ENCODE peak calls at places on chromosomes 5 and 9, in seven cellular contexts. T is GM13977, A is head of caudate nucleus, X is NCI-H187, N is substantia nigra, P is amygdala, D is naive B cell. K is an unnamed sample.

GRCh38 chr5:191036-191948 is at the start of gene LRRC14B:
- DNase-seq in A (peak; percentile 20), N (peak; percentile 35), T (peak; percentile 64), X (no peak), D (peak; percentile 9), P (peak; percentile 53), K (no peak)

GRCh38 chr5:142883025-142883424 is 112.8 kb downstream of the ARHGAP26 start:
- DNase-seq in T (no peak), P (no peak), X (no peak), D (no peak), A (no peak), N (no peak), K (no peak)

GRCh38 chr5:54793612-54794436 is 191.6 kb downstream of the ESM1 start:
- DNase-seq in D (no peak), P (no peak), T (no peak), A (no peak), X (no peak), N (no peak), K (no peak)

GRCh38 chr9:16708638-16709435 is 161.6 kb downstream of the BNC2 start:
- DNase-seq in D (no peak), T (no peak), P (no peak), A (no peak), N (no peak), X (no peak), K (no peak)

GRCh38 chr9:137281345-137282116 is 4.0 kb downstream of the TOR4A start:
- DNase-seq in X (no peak), T (no peak), D (no peak), N (no peak), P (no peak), A (no peak), K (no peak)

GRCh38 chr9:74770508-74771261 is 117.0 kb downstream of the TRPM6 start:
- DNase-seq in X (no peak), P (no peak), N (no peak), A (no peak), T (peak; percentile 27), D (peak; percentile 11), K (no peak)

GRCh38 chr9:134178781-134179551 is 14.6 kb upstream of the RNU6ATAC start:
- DNase-seq in P (no peak), A (no peak), N (no peak), T (no peak), X (no peak), D (no peak), K (no peak)

GRCh38 chr5:37133939-37134338 is 115.2 kb downstream of the CPLANE1 start:
- DNase-seq in X (no peak), P (no peak), D (no peak), T (no peak), A (no peak), N (no peak), K (no peak)

GRCh38 chr5:10250804-10251276 is 760 bp downstream of the CCT5 start:
- DNase-seq in X (no peak), T (peak; percentile 42), P (no peak), N (no peak), D (no peak), A (no peak), K (no peak)

GRCh38 chr9:83119873-83120272 is 56.9 kb upstream of the RASEF start:
- DNase-seq in A (no peak), T (no peak), N (no peak), D (no peak), X (no peak), P (no peak), K (no peak)

GRCh38 chr9:129221233-129221632 is 43.2 kb upstream of the IER5L start:
- DNase-seq in P (no peak), A (no peak), X (no peak), D (no peak), T (peak; percentile 48), N (no peak), K (no peak)

GRCh38 chr9:98838155-98838904 is 30.9 kb downstream of the GALNT12 start:
- DNase-seq in T (no peak), A (no peak), D (no peak), P (peak; percentile 8), N (no peak), X (no peak), K (no peak)

GRCh38 chr9:76667521-76667957 is 96.7 kb upstream of the PCA3 start:
- DNase-seq in A (no peak), N (no peak), T (no peak), P (no peak), X (no peak), D (no peak), K (no peak)

GRCh38 chr9:112819635-112820496 is 69.3 kb downstream of the SNX30 start:
- DNase-seq in X (no peak), P (peak; percentile 3), A (no peak), N (no peak), D (peak; percentile 31), T (peak; percentile 38), K (no peak)

K was measured in ureter.